ENCODE peak calls at places on chromosomes 7 and 10, in eight cellular contexts. E, W, Q, K, J, X, M and S are unnamed samples.

GRCh38 chr10:12868229-12868628 is 133.3 kb downstream of the CCDC3 start:
- DNase-seq in E (no peak), W (no peak), Q (no peak), K (no peak), J (no peak), X (no peak), M (no peak), S (no peak)

GRCh38 chr10:1172256-1172975 is 116.2 kb downstream of the WDR37 start:
- DNase-seq in E (no peak), W (no peak), Q (no peak), K (peak), J (no peak), X (no peak), M (no peak), S (no peak)

GRCh38 chr7:41628926-41629325 is 74.0 kb downstream of the INHBA start:
- DNase-seq in E (no peak), W (no peak), Q (no peak), K (no peak), J (no peak), X (peak), M (no peak), S (no peak)

GRCh38 chr7:24877790-24878311 is 102.1 kb downstream of the OSBPL3 start:
- DNase-seq in E (peak), W (peak), Q (no peak), K (no peak), J (no peak), X (peak), M (no peak), S (peak)

GRCh38 chr7:126211875-126212274 is 1040.9 kb downstream of the GRM8 start:
- DNase-seq in E (no peak), W (no peak), Q (no peak), K (no peak), J (no peak), X (no peak), M (no peak), S (no peak)

GRCh38 chr7:91876391-91877133 is 3.9 kb downstream of the MTERF1 start:
- DNase-seq in E (no peak), W (no peak), Q (no peak), K (no peak), J (no peak), X (peak), M (peak), S (no peak)

GRCh38 chr7:116672596-116673503 is 854 bp downstream of the MET start:
- DNase-seq in E (no peak), W (no peak), Q (no peak), K (no peak), J (no peak), X (peak), M (no peak), S (no peak)

GRCh38 chr10:15197276-15197675 is 28.8 kb upstream of the NMT2 start:
- DNase-seq in E (no peak), W (no peak), Q (no peak), K (no peak), J (no peak), X (peak), M (no peak), S (no peak)

GRCh38 chr10:130193493-130194193 is 57.5 kb downstream of the GLRX3 start:
- DNase-seq in E (no peak), W (no peak), Q (no peak), K (no peak), J (no peak), X (no peak), M (no peak), S (no peak)

GRCh38 chr7:133650067-133650466 is 397.2 kb downstream of the EXOC4 start:
- DNase-seq in E (no peak), W (no peak), Q (no peak), K (no peak), J (no peak), X (peak), M (no peak), S (no peak)

GRCh38 chr7:20642171-20642570 is 26.7 kb downstream of the ABCB5 start:
- DNase-seq in E (no peak), W (no peak), Q (no peak), K (no peak), J (no peak), X (peak), M (no peak), S (no peak)

GRCh38 chr10:104993085-104993484 is 352.0 kb downstream of the SORCS3 start:
- DNase-seq in E (no peak), W (no peak), Q (no peak), K (no peak), J (no peak), X (no peak), M (no peak), S (no peak)

GRCh38 chr7:101877882-101878591 is 60.6 kb downstream of the CUX1 start:
- DNase-seq in E (no peak), W (no peak), Q (no peak), K (no peak), J (no peak), X (no peak), M (no peak), S (no peak)

GRCh38 chr7:131636092-131636491 is 79.7 kb upstream of the PODXL start:
- DNase-seq in E (no peak), W (no peak), Q (no peak), K (no peak), J (no peak), X (peak), M (no peak), S (no peak)

GRCh38 chr10:7593068-7593467 is 73.7 kb downstream of the ITIH5 start:
- DNase-seq in E (no peak), W (no peak), Q (no peak), K (no peak), J (no peak), X (no peak), M (no peak), S (no peak)

GRCh38 chr10:131155218-131155902 is 156.2 kb downstream of the TCERG1L start:
- DNase-seq in E (no peak), W (no peak), Q (no peak), K (peak), J (no peak), X (no peak), M (no peak), S (no peak)

GRCh38 chr7:139958599-139959380 is 104.0 kb downstream of the PARP12 start:
- DNase-seq in E (no peak), W (no peak), Q (no peak), K (no peak), J (no peak), X (no peak), M (no peak), S (no peak)

GRCh38 chr7:126589068-126589684 is 663.6 kb downstream of the GRM8 start:
- DNase-seq in E (no peak), W (no peak), Q (no peak), K (no peak), J (no peak), X (no peak), M (no peak), S (no peak)

GRCh38 chr10:99682752-99683151 is 23.4 kb downstream of the ENTPD7 start:
- DNase-seq in E (no peak), W (no peak), Q (no peak), K (no peak), J (no peak), X (no peak), M (no peak), S (no peak)

GRCh38 chr7:5594616-5595544 is 171.2 kb upstream of the TNRC18 start:
- DNase-seq in E (no peak), W (no peak), Q (no peak), K (no peak), J (no peak), X (no peak), M (no peak), S (no peak)

GRCh38 chr7:31067491-31067890 is 15.4 kb downstream of the ADCYAP1R1 start:
- DNase-seq in E (no peak), W (no peak), Q (no peak), K (peak), J (no peak), X (no peak), M (no peak), S (no peak)

GRCh38 chr7:47941136-47941844 is 7.0 kb downstream of the PKD1L1 start:
- DNase-seq in E (no peak), W (no peak), Q (no peak), K (no peak), J (no peak), X (peak), M (peak), S (no peak)

GRCh38 chr10:48469516-48470020 is 135.3 kb downstream of the ARHGAP22 start:
- DNase-seq in E (no peak), W (no peak), Q (no peak), K (peak), J (no peak), X (no peak), M (no peak), S (no peak)

GRCh38 chr10:99681553-99681952 is 22.2 kb downstream of the ENTPD7 start:
- DNase-seq in E (no peak), W (peak), Q (no peak), K (no peak), J (no peak), X (peak), M (no peak), S (no peak)

GRCh38 chr10:15744217-15744865 is 24.6 kb upstream of the ITGA8 start:
- DNase-seq in E (peak), W (peak), Q (peak), K (no peak), J (no peak), X (peak), M (peak), S (peak)

GRCh38 chr10:35236739-35237138 is 99.6 kb upstream of the CCNY start:
- DNase-seq in E (no peak), W (no peak), Q (no peak), K (no peak), J (no peak), X (peak), M (no peak), S (no peak)

GRCh38 chr10:71731791-71732190 is 12.2 kb upstream of the C10orf105 start:
- DNase-seq in E (no peak), W (no peak), Q (no peak), K (no peak), J (no peak), X (no peak), M (no peak), S (no peak)

GRCh38 chr7:115678049-115678982 is 352.2 kb downstream of the TFEC start:
- DNase-seq in E (no peak), W (no peak), Q (no peak), K (no peak), J (no peak), X (peak), M (peak), S (no peak)

GRCh38 chr10:102152545-102152890 is 329 bp downstream of the NOLC1 start:
- DNase-seq in E (peak), W (no peak), Q (no peak), K (no peak), J (peak), X (no peak), M (no peak), S (peak)

GRCh38 chr7:51354897-51355296 is 38.3 kb upstream of the COBL start:
- DNase-seq in E (no peak), W (no peak), Q (no peak), K (no peak), J (no peak), X (no peak), M (no peak), S (no peak)

GRCh38 chr7:50655020-50655419 is 89.8 kb upstream of the DDC start:
- DNase-seq in E (no peak), W (peak), Q (no peak), K (no peak), J (no peak), X (no peak), M (no peak), S (no peak)

GRCh38 chr7:16268821-16269768 is 152.2 kb downstream of the CRPPA start:
- DNase-seq in E (no peak), W (peak), Q (no peak), K (no peak), J (no peak), X (peak), M (peak), S (no peak)

GRCh38 chr7:5670173-5670933 is 111.1 kb downstream of the RNF216 start:
- DNase-seq in E (no peak), W (no peak), Q (peak), K (no peak), J (no peak), X (no peak), M (no peak), S (no peak)

GRCh38 chr7:1240917-1241509 is 8.3 kb downstream of the UNCX start:
- DNase-seq in E (no peak), W (no peak), Q (no peak), K (no peak), J (no peak), X (no peak), M (no peak), S (no peak)

GRCh38 chr10:32054087-32054486 is 2.1 kb downstream of the KIF5B start:
- DNase-seq in E (no peak), W (no peak), Q (no peak), K (no peak), J (no peak), X (peak), M (peak), S (no peak)

GRCh38 chr10:88743999-88744398 is 15.8 kb upstream of the LIPN start:
- DNase-seq in E (no peak), W (no peak), Q (no peak), K (no peak), J (no peak), X (no peak), M (no peak), S (no peak)

GRCh38 chr10:30098624-30099023 is 39.2 kb upstream of the JCAD start:
- DNase-seq in E (no peak), W (no peak), Q (no peak), K (no peak), J (no peak), X (peak), M (no peak), S (no peak)

GRCh38 chr10:129766611-129767550 is 197.2 kb downstream of the EBF3 start:
- DNase-seq in E (no peak), W (no peak), Q (no peak), K (peak), J (no peak), X (no peak), M (no peak), S (no peak)